ENCODE peak calls at places on chromosomes 12 and 14, in ten cellular contexts. O, E, F, I, X, N, Q, A, W and U are unnamed samples.

GRCh38 chr14:91901449-91902250 is 34.3 kb upstream of the TC2N start:
- DNase-seq in X (no peak), I (peak; percentile 68), N (no peak), O (no peak), F (no peak), E (no peak), A (no peak), W (no peak), Q (peak; percentile 63), U (no peak)

GRCh38 chr12:47067778-47068431 is 11.5 kb upstream of the PCED1B start:
- DNase-seq in I (no peak), N (no peak), A (no peak), Q (no peak), F (no peak), O (no peak), W (no peak), X (no peak), E (no peak), U (no peak)

GRCh38 chr12:47102406-47102805 is 22.6 kb upstream of the AMIGO2 start:
- DNase-seq in F (no peak), A (no peak), N (no peak), W (no peak), E (no peak), Q (no peak), I (no peak), O (no peak), X (no peak), U (no peak)

GRCh38 chr14:96824283-96824682 is 27.1 kb downstream of the VRK1 start:
- DNase-seq in I (no peak), Q (no peak), W (no peak), N (no peak), X (peak; percentile 77), O (no peak), E (no peak), F (no peak), A (peak; percentile 49), U (no peak)

GRCh38 chr12:81034926-81035325 is 43.0 kb upstream of the ACSS3 start:
- DNase-seq in W (no peak), F (no peak), N (no peak), O (no peak), Q (no peak), X (no peak), A (no peak), I (no peak), E (no peak), U (no peak)

GRCh38 chr12:118398878-118399277 is 22.5 kb downstream of the SUDS3 start:
- DNase-seq in Q (no peak), I (no peak), A (peak; percentile 6), N (no peak), F (no peak), O (no peak), E (no peak), X (peak; percentile 23), W (no peak), U (no peak)

GRCh38 chr14:41289025-41289424 is 317.7 kb upstream of the LRFN5 start:
- DNase-seq in O (no peak), E (no peak), N (no peak), Q (no peak), X (no peak), W (no peak), A (no peak), F (no peak), I (no peak), U (no peak)

GRCh38 chr12:113005759-113006158 is 27.4 kb downstream of the OAS2 start:
- DNase-seq in O (no peak), N (no peak), X (peak; percentile 29), F (no peak), A (no peak), Q (no peak), E (no peak), W (no peak), I (no peak), U (no peak)

GRCh38 chr12:7219599-7220243 is 30.2 kb downstream of the PEX5 start:
- DNase-seq in E (peak; percentile 77), X (peak; percentile 65), N (peak; percentile 65), F (peak; percentile 9), W (peak; percentile 62), O (no peak), Q (peak; percentile 76), A (peak; percentile 72), I (peak; percentile 64), U (peak; percentile 83)

GRCh38 chr12:28161697-28162096 is 28.6 kb upstream of the CCDC91 start:
- DNase-seq in N (no peak), I (no peak), A (no peak), X (no peak), Q (no peak), W (no peak), E (no peak), F (no peak), O (no peak), U (no peak)

GRCh38 chr14:35028435-35028834 is 17.6 kb upstream of the FAM177A1 start:
- DNase-seq in N (no peak), W (no peak), I (no peak), X (no peak), A (no peak), E (no peak), Q (no peak), F (no peak), O (no peak), U (no peak)

GRCh38 chr12:121466800-121467637 is 67.1 kb downstream of the RNF34 start:
- DNase-seq in A (peak; percentile 85), W (peak; percentile 92), O (peak; percentile 72), E (peak; percentile 95), Q (peak; percentile 92), X (peak; percentile 92), F (peak; percentile 86), I (peak; percentile 94), N (peak; percentile 84), U (peak; percentile 90)

GRCh38 chr14:68506021-68506644 is 286.7 kb downstream of the ZFP36L1 start:
- DNase-seq in F (no peak), N (peak; percentile 63), X (peak; percentile 75), W (no peak), Q (no peak), E (no peak), I (peak; percentile 55), A (peak; percentile 56), O (no peak), U (no peak)

GRCh38 chr14:75277796-75278421 is 719 bp upstream of the FOS start:
- DNase-seq in E (no peak), O (no peak), X (no peak), N (no peak), I (no peak), W (no peak), A (no peak), F (no peak), Q (no peak), U (no peak)

GRCh38 chr14:63045612-63046320 is 508 bp upstream of the KCNH5 start:
- DNase-seq in N (no peak), I (no peak), O (peak; percentile 20), Q (peak; percentile 11), X (peak; percentile 45), W (peak; percentile 73), F (peak; percentile 84), A (peak; percentile 33), E (peak; percentile 93), U (no peak)

GRCh38 chr12:57765698-57766463 is 997 bp downstream of the CYP27B1 start:
- DNase-seq in E (no peak), O (no peak), A (no peak), X (peak; percentile 33), F (no peak), Q (no peak), N (no peak), I (no peak), W (no peak), U (peak; percentile 68)

GRCh38 chr14:40219032-40219431 is 786.8 kb upstream of the FBXO33 start:
- DNase-seq in F (no peak), Q (no peak), E (no peak), I (no peak), W (no peak), O (no peak), N (no peak), X (no peak), A (no peak), U (no peak)

GRCh38 chr12:1859643-1860042 is 39.3 kb downstream of the LRTM2 start:
- DNase-seq in O (no peak), I (no peak), X (peak; percentile 86), W (no peak), N (no peak), E (no peak), A (peak; percentile 18), Q (no peak), F (no peak), U (no peak)